ENCODE peak calls at places on chromosome 1, in eight cellular contexts. E is left cardiac atrium, Z is mesendoderm, I is right lobe of liver, T is NCI-H1930, N is NCI-H1694, K is iPS-NIHi11, G is heart left ventricle. X is an unnamed sample.

GRCh38 chr1:37472281-37472680 is 2.1 kb upstream of the ZC3H12A start:
- DNase-seq in E (no peak), Z (no peak), I (no peak), T (no peak), N (no peak), K (no peak), G (no peak), X (no peak)

GRCh38 chr1:236688705-236689104 is 2.4 kb downstream of the ACTN2 start:
- DNase-seq in E (no peak), Z (no peak), I (no peak), T (no peak), N (no peak), K (no peak), G (no peak), X (no peak)

GRCh38 chr1:30868833-30869435 is 39.6 kb downstream of the SDC3 start:
- DNase-seq in E (no peak), Z (no peak), I (no peak), T (no peak), N (no peak), K (no peak), G (peak), X (no peak)

GRCh38 chr1:31795096-31795675 is 20.6 kb downstream of the SPOCD1 start:
- DNase-seq in E (no peak), Z (no peak), I (no peak), T (no peak), N (no peak), K (no peak), G (no peak), X (no peak)

GRCh38 chr1:93638307-93638847 is 43.3 kb downstream of the BCAR3 start:
- DNase-seq in E (no peak), Z (no peak), I (no peak), T (no peak), N (no peak), K (no peak), G (no peak), X (no peak)

GRCh38 chr1:37795340-37796110 is 1.9 kb downstream of the MANEAL start:
- DNase-seq in E (peak), Z (peak), I (no peak), T (no peak), N (no peak), K (peak), G (peak), X (no peak)

GRCh38 chr1:230127105-230128054 is 60.3 kb downstream of the GALNT2 start:
- DNase-seq in E (no peak), Z (peak), I (no peak), T (no peak), N (no peak), K (no peak), G (no peak), X (no peak)

GRCh38 chr1:39164256-39164655 is 40.2 kb upstream of the MACF1 start:
- DNase-seq in E (no peak), Z (no peak), I (no peak), T (no peak), N (no peak), K (no peak), G (no peak), X (no peak)

GRCh38 chr1:33683913-33684312 is 180.0 kb upstream of the HMGB4 start:
- DNase-seq in E (no peak), Z (no peak), I (no peak), T (no peak), N (no peak), K (peak), G (no peak), X (no peak)

GRCh38 chr1:156882543-156882942 is 11.0 kb upstream of the PEAR1 start:
- DNase-seq in E (no peak), Z (no peak), I (no peak), T (no peak), N (no peak), K (no peak), G (no peak), X (no peak)

GRCh38 chr1:228398741-228399461 is 7.7 kb downstream of the TRIM11 start:
- DNase-seq in E (no peak), Z (no peak), I (peak), T (no peak), N (no peak), K (no peak), G (no peak), X (no peak)

GRCh38 chr1:18922848-18923475 is 20.6 kb upstream of the ALDH4A1 start:
- DNase-seq in E (no peak), Z (no peak), I (no peak), T (no peak), N (no peak), K (no peak), G (no peak), X (no peak)

GRCh38 chr1:212329104-212329503 is 43.9 kb downstream of the PPP2R5A start:
- DNase-seq in E (no peak), Z (no peak), I (no peak), T (no peak), N (no peak), K (no peak), G (no peak), X (no peak)

GRCh38 chr1:5651964-5652751 is 340.1 kb downstream of the NPHP4 start:
- DNase-seq in E (no peak), Z (no peak), I (no peak), T (no peak), N (no peak), K (no peak), G (no peak), X (no peak)

GRCh38 chr1:223312273-223312672 is 51.7 kb downstream of the SUSD4 start:
- DNase-seq in E (no peak), Z (no peak), I (no peak), T (no peak), N (no peak), K (no peak), G (no peak), X (no peak)

GRCh38 chr1:18302788-18303413 is 177.8 kb upstream of the KLHDC7A start:
- DNase-seq in E (no peak), Z (peak), I (no peak), T (no peak), N (no peak), K (peak), G (no peak), X (no peak)

GRCh38 chr1:117674521-117675400 is 68.9 kb downstream of the TENT5C start:
- DNase-seq in E (no peak), Z (peak), I (no peak), T (no peak), N (no peak), K (no peak), G (no peak), X (no peak)

GRCh38 chr1:183022202-183023145 is 746 bp upstream of the LAMC1 start:
- DNase-seq in E (peak), Z (peak), I (peak), T (no peak), N (peak), K (peak), G (peak), X (no peak)

GRCh38 chr1:150221552-150221951 is 14.4 kb downstream of the ANP32E start:
- DNase-seq in E (no peak), Z (no peak), I (no peak), T (no peak), N (peak), K (no peak), G (no peak), X (no peak)

GRCh38 chr1:151737479-151737878 is 16.2 kb downstream of the RIIAD1 start:
- DNase-seq in E (no peak), Z (peak), I (no peak), T (no peak), N (no peak), K (no peak), G (no peak), X (no peak)

GRCh38 chr1:183757061-183757460 is 47.9 kb upstream of the RGL1 start:
- DNase-seq in E (no peak), Z (no peak), I (no peak), T (no peak), N (no peak), K (no peak), G (no peak), X (no peak)

GRCh38 chr1:235295902-235296350 is 32.1 kb downstream of the ARID4B start:
- DNase-seq in E (no peak), Z (no peak), I (no peak), T (no peak), N (no peak), K (peak), G (no peak), X (no peak)

GRCh38 chr1:21619041-21619947 is 49.9 kb downstream of the RAP1GAP start:
- DNase-seq in E (no peak), Z (no peak), I (no peak), T (no peak), N (no peak), K (peak), G (no peak), X (no peak)

GRCh38 chr1:111988743-111989453 is 570 bp downstream of the KCND3 start:
- DNase-seq in E (peak), Z (peak), I (peak), T (no peak), N (peak), K (peak), G (peak), X (no peak)

GRCh38 chr1:172601046-172601630 is 57.8 kb upstream of the FASLG start:
- DNase-seq in E (no peak), Z (peak), I (no peak), T (no peak), N (no peak), K (no peak), G (no peak), X (no peak)

GRCh38 chr1:178959543-178960460 is 65.9 kb upstream of the FAM20B start:
- DNase-seq in E (no peak), Z (no peak), I (no peak), T (no peak), N (no peak), K (no peak), G (no peak), X (no peak)

GRCh38 chr1:206769331-206769731 is 1.2 kb upstream of the IL19 start:
- DNase-seq in E (no peak), Z (no peak), I (no peak), T (no peak), N (no peak), K (no peak), G (no peak), X (no peak)

GRCh38 chr1:116814935-116815334 is 60.7 kb downstream of the CD2 start:
- DNase-seq in E (no peak), Z (no peak), I (no peak), T (no peak), N (no peak), K (no peak), G (no peak), X (no peak)

GRCh38 chr1:88684482-88685238 is 587 bp downstream of the PKN2 start:
- DNase-seq in E (peak), Z (peak), I (peak), T (no peak), N (peak), K (peak), G (peak), X (peak)

GRCh38 chr1:202966006-202966904 is 802 bp downstream of the CYB5R1 start:
- DNase-seq in E (no peak), Z (no peak), I (no peak), T (no peak), N (no peak), K (peak), G (no peak), X (no peak)

X was measured in NCI-H1436 treated with DMSO at 0.1 percent for 48 hours.